ENCODE peak calls at places on chromosomes 7 and 10, in four cellular contexts. One of them, this sample, is unnamed.

GRCh38 chr7:116691664-116692063 is 19.7 kb downstream of the MET start:
- DNase-seq in upper lobe of right lung: no peak
- DNase-seq in A549: peak
- DNase-seq in stomach: no peak
- DNase-seq in this sample: no peak

GRCh38 chr10:47050618-47051455 is 139.6 kb downstream of the PTPN20 start:
- DNase-seq in stomach: peak
- DNase-seq in upper lobe of right lung: peak
- DNase-seq in A549: no peak
- DNase-seq in this sample: no peak

GRCh38 chr10:2791774-2792443 is 275.4 kb upstream of the PFKP start:
- DNase-seq in upper lobe of right lung: no peak
- DNase-seq in A549: no peak
- DNase-seq in stomach: no peak
- DNase-seq in this sample: no peak

GRCh38 chr10:96910488-96911395 is 78.6 kb downstream of the LCOR start:
- DNase-seq in upper lobe of right lung: no peak
- DNase-seq in A549: peak
- DNase-seq in stomach: no peak
- DNase-seq in this sample: peak

GRCh38 chr7:40219917-40220316 is 85.1 kb downstream of the SUGCT start:
- DNase-seq in A549: no peak
- DNase-seq in upper lobe of right lung: no peak
- DNase-seq in stomach: no peak
- DNase-seq in this sample: no peak

GRCh38 chr10:114893248-114893647 is 44.7 kb upstream of the TRUB1 start:
- DNase-seq in stomach: no peak
- DNase-seq in upper lobe of right lung: no peak
- DNase-seq in A549: peak
- DNase-seq in this sample: no peak

GRCh38 chr10:536935-537334 is 152.5 kb downstream of the DIP2C start:
- DNase-seq in stomach: no peak
- DNase-seq in A549: no peak
- DNase-seq in upper lobe of right lung: peak
- DNase-seq in this sample: no peak

GRCh38 chr10:93113042-93113441 is 39.3 kb downstream of the CYP26A1 start:
- DNase-seq in stomach: no peak
- DNase-seq in A549: no peak
- DNase-seq in upper lobe of right lung: no peak
- DNase-seq in this sample: no peak

GRCh38 chr10:113880236-113880635 is 25.8 kb downstream of the NHLRC2 start:
- DNase-seq in A549: peak
- DNase-seq in stomach: no peak
- DNase-seq in upper lobe of right lung: no peak
- DNase-seq in this sample: no peak

GRCh38 chr7:30659312-30659711 is 22.9 kb downstream of the CRHR2 start:
- DNase-seq in upper lobe of right lung: peak
- DNase-seq in stomach: no peak
- DNase-seq in A549: no peak
- DNase-seq in this sample: no peak

GRCh38 chr10:103720328-103720963 is 134.9 kb downstream of the SH3PXD2A start:
- DNase-seq in stomach: no peak
- DNase-seq in upper lobe of right lung: no peak
- DNase-seq in A549: no peak
- DNase-seq in this sample: no peak

GRCh38 chr7:112001089-112001826 is 204.9 kb downstream of the DOCK4 start:
- DNase-seq in A549: peak
- DNase-seq in stomach: no peak
- DNase-seq in upper lobe of right lung: no peak
- DNase-seq in this sample: no peak

GRCh38 chr7:139776486-139777303 is 1.1 kb downstream of the HIPK2 start:
- DNase-seq in A549: peak
- DNase-seq in upper lobe of right lung: peak
- DNase-seq in stomach: no peak
- DNase-seq in this sample: peak

GRCh38 chr10:99996934-99997648 is 12.7 kb downstream of the DNMBP start:
- DNase-seq in upper lobe of right lung: no peak
- DNase-seq in A549: no peak
- DNase-seq in stomach: no peak
- DNase-seq in this sample: no peak
- H3K4me3 ChIP-seq in upper lobe of right lung: no peak
- H3K4me3 ChIP-seq in A549: no peak
- H3K4me3 ChIP-seq in stomach: no peak
- H3K4me3 ChIP-seq in this sample: no peak

GRCh38 chr7:1535695-1536094 is 5.2 kb downstream of the MAFK start:
- DNase-seq in A549: peak
- DNase-seq in stomach: no peak
- DNase-seq in upper lobe of right lung: no peak
- DNase-seq in this sample: no peak

GRCh38 chr7:1536105-1536767 is 5.7 kb downstream of the MAFK start:
- DNase-seq in stomach: no peak
- DNase-seq in A549: no peak
- DNase-seq in upper lobe of right lung: no peak
- DNase-seq in this sample: no peak

GRCh38 chr7:1537631-1538412 is 7.3 kb downstream of the MAFK start:
- DNase-seq in A549: peak
- DNase-seq in upper lobe of right lung: peak
- DNase-seq in stomach: peak
- DNase-seq in this sample: no peak

GRCh38 chr7:1538544-1539345 is 8.2 kb downstream of the MAFK start:
- DNase-seq in A549: peak
- DNase-seq in upper lobe of right lung: no peak
- DNase-seq in stomach: no peak
- DNase-seq in this sample: no peak

DNA sequence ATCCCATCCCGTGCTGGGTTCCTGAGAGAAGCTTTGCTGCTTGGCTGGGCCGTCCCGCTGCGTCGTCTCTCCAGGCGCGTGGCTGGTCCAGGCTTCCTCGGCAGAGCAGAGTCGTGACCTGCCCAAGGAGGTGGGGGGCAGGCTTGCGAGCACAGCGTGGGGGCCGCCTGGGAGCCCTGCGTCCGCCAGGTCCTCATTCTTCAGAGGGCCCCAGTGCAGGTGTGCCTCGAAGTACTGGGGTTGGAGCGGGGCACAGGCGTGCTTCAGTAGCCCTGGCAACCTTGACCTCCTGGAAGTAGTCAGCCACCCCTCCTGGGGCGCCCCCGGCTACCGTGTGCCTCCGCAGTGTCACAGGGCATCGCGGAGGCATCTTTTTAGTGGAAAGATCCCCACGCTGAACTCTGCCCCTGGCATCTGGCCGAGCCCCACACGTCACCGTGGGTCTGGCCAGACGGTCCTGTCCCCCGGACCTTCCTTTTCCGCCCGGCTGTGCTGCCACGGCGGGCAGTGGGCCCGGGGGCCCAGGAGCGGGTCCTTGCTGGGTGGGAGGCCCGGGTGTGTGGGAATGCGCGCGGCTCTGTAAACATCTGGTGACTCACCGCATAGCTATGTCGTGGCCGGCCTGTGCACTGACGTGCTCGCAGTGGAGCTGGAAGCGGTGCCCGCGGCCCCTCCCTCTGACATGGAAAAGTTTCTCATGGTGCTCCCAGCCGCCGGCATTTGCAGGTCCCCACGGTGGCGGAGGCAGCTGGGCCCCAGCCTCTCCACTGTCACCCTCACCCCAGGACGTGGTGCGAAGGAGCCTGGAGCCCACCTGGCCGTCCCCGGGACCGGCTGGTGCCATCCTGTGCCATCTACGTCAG is 6.5 kb downstream of the MAFK start:
- DNase-seq in stomach: peak
- DNase-seq in upper lobe of right lung: peak
- DNase-seq in A549: peak
- DNase-seq in this sample: no peak
- H3K4me3 ChIP-seq in stomach: peak
- H3K4me3 ChIP-seq in upper lobe of right lung: peak
- H3K4me3 ChIP-seq in A549: peak
- H3K4me3 ChIP-seq in this sample: no peak

GRCh38 chr10:99236627-99237309 is 1.1 kb upstream of the HPSE2 start:
- DNase-seq in stomach: no peak
- DNase-seq in A549: no peak
- DNase-seq in upper lobe of right lung: no peak
- DNase-seq in this sample: no peak

GRCh38 chr10:99235872-99236626 is 397 bp upstream of the HPSE2 start:
- DNase-seq in A549: no peak
- DNase-seq in stomach: no peak
- DNase-seq in upper lobe of right lung: no peak
- DNase-seq in this sample: no peak

GRCh38 chr10:99234739-99235468 is 748 bp downstream of the HPSE2 start:
- DNase-seq in upper lobe of right lung: no peak
- DNase-seq in A549: no peak
- DNase-seq in stomach: no peak
- DNase-seq in this sample: no peak

GRCh38 chr10:99234067-99234738 is 1.4 kb downstream of the HPSE2 start:
- DNase-seq in upper lobe of right lung: peak
- DNase-seq in stomach: peak
- DNase-seq in A549: peak
- DNase-seq in this sample: no peak

DNA sequence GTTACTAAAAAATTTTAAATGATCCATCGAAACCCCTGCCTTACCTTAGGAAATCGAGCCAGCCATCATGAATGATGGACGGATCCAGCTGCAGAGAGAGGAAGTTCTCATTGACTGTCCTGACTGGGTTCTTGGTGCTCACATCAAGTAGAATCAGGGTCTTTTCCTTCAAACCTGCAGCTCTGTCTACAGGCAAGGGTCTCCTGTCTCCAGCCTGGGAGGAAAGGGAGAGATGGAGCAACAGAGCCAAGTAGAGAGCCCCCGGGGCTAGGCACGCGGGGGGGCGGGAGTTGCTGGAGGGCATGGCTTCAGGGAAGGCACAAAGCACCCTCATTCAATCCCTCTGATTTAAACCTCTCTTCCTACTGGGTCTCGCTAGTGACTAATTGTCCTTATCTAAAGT is at the start of gene HPSE2:
- DNase-seq in stomach: no peak
- DNase-seq in A549: no peak
- DNase-seq in upper lobe of right lung: no peak
- DNase-seq in this sample: no peak
- H3K4me3 ChIP-seq in stomach: peak
- H3K4me3 ChIP-seq in A549: peak
- H3K4me3 ChIP-seq in upper lobe of right lung: peak
- H3K4me3 ChIP-seq in this sample: peak

GRCh38 chr10:122164815-122165491 is 106.1 kb upstream of the BTBD16 start:
- DNase-seq in upper lobe of right lung: no peak
- DNase-seq in stomach: peak
- DNase-seq in A549: no peak
- DNase-seq in this sample: no peak
- H3K4me3 ChIP-seq in upper lobe of right lung: no peak
- H3K4me3 ChIP-seq in stomach: no peak
- H3K4me3 ChIP-seq in A549: no peak
- H3K4me3 ChIP-seq in this sample: no peak

GRCh38 chr10:29039659-29040309 is 249.1 kb upstream of the LYZL1 start:
- DNase-seq in A549: peak
- DNase-seq in upper lobe of right lung: no peak
- DNase-seq in stomach: no peak
- DNase-seq in this sample: no peak

GRCh38 chr10:29037348-29038113 is 251.3 kb upstream of the LYZL1 start:
- DNase-seq in A549: no peak
- DNase-seq in upper lobe of right lung: no peak
- DNase-seq in stomach: no peak
- DNase-seq in this sample: no peak

GRCh38 chr10:29035721-29036120 is 253.1 kb upstream of the LYZL1 start:
- DNase-seq in A549: no peak
- DNase-seq in stomach: no peak
- DNase-seq in upper lobe of right lung: no peak
- DNase-seq in this sample: no peak

GRCh38 chr10:29041512-29042150 is 247.2 kb upstream of the LYZL1 start:
- DNase-seq in upper lobe of right lung: no peak
- DNase-seq in A549: no peak
- DNase-seq in stomach: no peak
- DNase-seq in this sample: no peak

GRCh38 chr10:29039091-29039490 is 249.8 kb upstream of the LYZL1 start:
- DNase-seq in stomach: no peak
- DNase-seq in A549: no peak
- DNase-seq in upper lobe of right lung: no peak
- DNase-seq in this sample: no peak
- H3K4me3 ChIP-seq in stomach: no peak
- H3K4me3 ChIP-seq in A549: no peak
- H3K4me3 ChIP-seq in upper lobe of right lung: no peak
- H3K4me3 ChIP-seq in this sample: no peak

DNA sequence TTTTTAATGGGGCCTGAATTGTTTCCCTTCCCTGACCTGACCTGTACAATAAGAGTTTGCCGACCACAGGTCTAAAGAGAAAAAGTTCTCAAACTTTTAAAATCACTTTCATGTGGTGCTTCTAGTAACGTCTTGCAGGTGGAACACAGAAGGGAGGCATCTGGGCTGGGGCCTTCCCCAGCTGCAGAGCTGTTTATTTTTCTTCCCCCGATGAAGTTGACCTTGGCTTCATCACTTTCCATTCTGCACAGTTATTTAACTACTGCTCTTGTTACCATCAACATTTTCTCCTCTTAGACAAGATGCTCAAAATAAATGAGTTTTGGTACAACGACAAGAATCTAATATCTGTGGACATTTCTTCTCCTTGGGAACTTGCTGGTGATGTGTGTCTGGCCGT is 181.7 kb downstream of the HERPUD2 start:
- DNase-seq in stomach: no peak
- DNase-seq in A549: no peak
- DNase-seq in upper lobe of right lung: no peak
- DNase-seq in this sample: no peak
- H3K4me3 ChIP-seq in stomach: no peak
- H3K4me3 ChIP-seq in A549: no peak
- H3K4me3 ChIP-seq in upper lobe of right lung: no peak
- H3K4me3 ChIP-seq in this sample: no peak

GRCh38 chr10:6564367-6564766 is 15.7 kb downstream of the PRKCQ start:
- DNase-seq in upper lobe of right lung: no peak
- DNase-seq in stomach: no peak
- DNase-seq in A549: no peak
- DNase-seq in this sample: no peak

GRCh38 chr10:6561552-6561951 is 18.5 kb downstream of the PRKCQ start:
- DNase-seq in stomach: no peak
- DNase-seq in upper lobe of right lung: no peak
- DNase-seq in A549: no peak
- DNase-seq in this sample: no peak

GRCh38 chr10:6563720-6564119 is 16.4 kb downstream of the PRKCQ start:
- DNase-seq in stomach: no peak
- DNase-seq in A549: no peak
- DNase-seq in upper lobe of right lung: no peak
- DNase-seq in this sample: no peak

GRCh38 chr10:6562221-6562620 is 17.9 kb downstream of the PRKCQ start:
- DNase-seq in A549: no peak
- DNase-seq in stomach: no peak
- DNase-seq in upper lobe of right lung: no peak
- DNase-seq in this sample: no peak

GRCh38 chr10:6563075-6563474 is 17.0 kb downstream of the PRKCQ start:
- DNase-seq in A549: no peak
- DNase-seq in stomach: no peak
- DNase-seq in upper lobe of right lung: no peak
- DNase-seq in this sample: no peak
- H3K4me3 ChIP-seq in A549: no peak
- H3K4me3 ChIP-seq in stomach: no peak
- H3K4me3 ChIP-seq in upper lobe of right lung: no peak
- H3K4me3 ChIP-seq in this sample: peak